ENCODE peak calls at places on chromosomes 4 and X, in eight cellular contexts. J is choroid plexus epithelial cell; N is activated CD8-positive, alpha-beta T cell treated with anti-CD3 and anti-CD28 coated beads for 36 hours; M is ovary; I is AG04449; Q is right atrium auricular region; Y is right lobe of liver; G is endothelial cell. H is an unnamed sample.

GRCh38 chr4:97309111-97309510 is 834.2 kb downstream of the STPG2 start:
- DNase-seq in Q (no peak), M (no peak), N (no peak), I (no peak), G (no peak), J (no peak), Y (no peak), H (no peak)

GRCh38 chr4:184617611-184618196 is 31.5 kb downstream of the CASP3 start:
- DNase-seq in N (no peak), M (no peak), Y (no peak), I (no peak), G (no peak), J (no peak), Q (no peak), H (no peak)

GRCh38 chr4:85573270-85573669 is 98.3 kb downstream of the ARHGAP24 start:
- DNase-seq in M (no peak), G (no peak), Q (no peak), I (no peak), J (no peak), Y (no peak), N (no peak), H (no peak)

GRCh38 chrX:133645251-133645650 is 230.0 kb upstream of the GPC4 start:
- DNase-seq in G (no peak), J (peak), N (no peak), Q (no peak), I (no peak), M (no peak), Y (no peak), H (no peak)

GRCh38 chr4:153205028-153205648 is 895 bp downstream of the TRIM2 start:
- DNase-seq in I (no peak), M (no peak), Q (no peak), J (no peak), Y (no peak), N (peak), G (no peak), H (no peak)

GRCh38 chr4:171644430-171645057 is 168.7 kb upstream of the GALNTL6 start:
- DNase-seq in M (no peak), I (no peak), Q (no peak), G (no peak), J (no peak), Y (no peak), N (no peak), H (no peak)

GRCh38 chrX:105173071-105173470 is 47.4 kb downstream of the TEX13A start:
- DNase-seq in J (no peak), Q (no peak), M (no peak), I (no peak), Y (no peak), N (no peak), G (no peak), H (no peak)

GRCh38 chr4:83751336-83751949 is 215.5 kb downstream of the GPAT3 start:
- DNase-seq in Q (no peak), J (no peak), G (no peak), M (no peak), I (no peak), N (no peak), Y (no peak), H (no peak)

GRCh38 chr4:121199742-121200561 is 35.8 kb upstream of the TNIP3 start:
- DNase-seq in G (no peak), N (peak), J (no peak), Y (no peak), Q (no peak), I (no peak), M (no peak), H (no peak)

GRCh38 chr4:5462254-5462835 is 246.0 kb downstream of the EVC2 start:
- DNase-seq in J (no peak), G (no peak), Q (no peak), N (no peak), M (no peak), Y (peak), I (no peak), H (no peak)

GRCh38 chr4:112509243-112510190 is 6.5 kb downstream of the NEUROG2 start:
- DNase-seq in G (no peak), M (no peak), I (no peak), N (peak), J (no peak), Q (no peak), Y (no peak), H (no peak)

GRCh38 chr4:80237992-80238391 is 28.5 kb upstream of the FGF5 start:
- DNase-seq in M (no peak), J (peak), N (no peak), Y (no peak), I (peak), G (no peak), Q (no peak), H (no peak)

GRCh38 chrX:129788527-129788926 is 8.8 kb downstream of the SASH3 start:
- DNase-seq in N (no peak), G (no peak), J (no peak), M (no peak), I (no peak), Y (no peak), Q (no peak), H (no peak)

GRCh38 chr4:102717448-102718092 is 43.2 kb downstream of the MANBA start:
- DNase-seq in J (peak), M (no peak), Y (no peak), Q (no peak), G (no peak), N (no peak), I (no peak), H (peak)

GRCh38 chr4:110619401-110620247 is 3.3 kb downstream of the PITX2 start:
- DNase-seq in I (no peak), Q (no peak), Y (no peak), N (no peak), G (peak), J (no peak), M (no peak), H (no peak)

GRCh38 chrX:149877636-149878035 is 3.3 kb upstream of the MAGEA8 start:
- DNase-seq in Y (no peak), Q (no peak), I (no peak), G (no peak), J (peak), N (no peak), M (no peak), H (no peak)

GRCh38 chrX:71996138-71996537 is 85.5 kb downstream of the NHSL2 start:
- DNase-seq in J (no peak), Q (no peak), I (no peak), M (no peak), N (no peak), Y (no peak), G (no peak), H (no peak)

GRCh38 chr4:98662619-98663225 is 4.3 kb upstream of the TSPAN5 start:
- DNase-seq in I (no peak), J (no peak), G (no peak), N (peak), Y (no peak), M (no peak), Q (no peak), H (no peak)

GRCh38 chr4:181147421-181147951 is 1095.7 kb upstream of the TENM3 start:
- DNase-seq in Y (no peak), Q (no peak), N (no peak), I (no peak), M (no peak), J (no peak), G (no peak), H (no peak)

GRCh38 chrX:26558719-26559386 is 342.9 kb downstream of the MAGEB5 start:
- DNase-seq in G (no peak), I (no peak), J (no peak), M (no peak), Y (no peak), Q (no peak), N (no peak), H (no peak)

GRCh38 chrX:55342533-55343501 is 78.1 kb upstream of the PAGE3 start:
- DNase-seq in J (peak), Y (no peak), M (no peak), N (peak), G (no peak), Q (no peak), I (no peak), H (no peak)

GRCh38 chrX:9867753-9868152 is 81.5 kb downstream of the SHROOM2 start:
- DNase-seq in G (no peak), Y (no peak), M (no peak), Q (no peak), J (no peak), N (no peak), I (no peak), H (no peak)

GRCh38 chrX:45632506-45632905 is 431.8 kb upstream of the DIPK2B start:
- DNase-seq in N (no peak), G (peak), J (no peak), Y (no peak), M (no peak), Q (no peak), I (no peak), H (no peak)
- TF ChIP-seq CTCF in N (no peak), G (no peak), J (no peak), Y (no peak), M (no peak), Q (no peak), I (no peak), H (no peak)

GRCh38 chr4:2700031-2700430 is 56.1 kb downstream of the TNIP2 start:
- DNase-seq in N (no peak), M (no peak), Y (no peak), G (no peak), I (no peak), Q (no peak), J (no peak), H (no peak)
- TF ChIP-seq CTCF in N (no peak), M (no peak), Y (no peak), G (no peak), I (no peak), Q (no peak), J (no peak), H (no peak)

DNA sequence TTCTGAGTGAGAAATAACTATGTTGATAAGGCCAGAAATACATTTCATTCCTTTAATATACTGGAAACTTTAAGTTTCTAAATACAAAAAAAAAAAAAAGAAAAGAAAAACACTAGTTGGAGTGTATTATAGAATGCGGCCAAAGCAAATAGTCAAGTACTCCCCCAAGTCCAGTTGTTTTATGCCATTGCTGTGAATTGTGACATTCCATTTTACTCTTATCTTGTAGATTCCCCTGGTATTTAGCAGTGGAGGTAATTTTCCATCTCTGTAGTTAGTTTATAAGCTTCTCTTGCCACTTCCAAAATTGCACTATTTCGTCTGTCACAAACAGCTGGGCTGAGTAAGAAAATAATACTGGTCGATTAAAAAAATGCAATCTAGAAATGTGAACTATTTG is 426.0 kb downstream of the PCDH18 start:
- DNase-seq in Y (no peak), J (no peak), N (no peak), I (no peak), Q (no peak), G (no peak), M (no peak), H (no peak)
- TF ChIP-seq CTCF in Y (no peak), J (no peak), N (no peak), I (no peak), Q (no peak), G (no peak), M (no peak), H (no peak)

GRCh38 chr4:173508386-173509002 is 21.5 kb downstream of the HAND2 start:
- DNase-seq in N (no peak), Q (peak), Y (no peak), G (no peak), J (no peak), I (no peak), M (no peak), H (no peak)

GRCh38 chr4:173504181-173504503 is 25.9 kb downstream of the HAND2 start:
- DNase-seq in J (no peak), G (peak), Y (no peak), M (no peak), I (no peak), Q (peak), N (no peak), H (no peak)

GRCh38 chr4:173507471-173508385 is 22.3 kb downstream of the HAND2 start:
- DNase-seq in I (no peak), J (no peak), Q (peak), G (no peak), M (no peak), Y (no peak), N (no peak), H (no peak)

GRCh38 chr4:173506780-173507211 is 23.2 kb downstream of the HAND2 start:
- DNase-seq in I (no peak), G (peak), Y (no peak), Q (peak), N (no peak), J (no peak), M (no peak), H (no peak)

DNA sequence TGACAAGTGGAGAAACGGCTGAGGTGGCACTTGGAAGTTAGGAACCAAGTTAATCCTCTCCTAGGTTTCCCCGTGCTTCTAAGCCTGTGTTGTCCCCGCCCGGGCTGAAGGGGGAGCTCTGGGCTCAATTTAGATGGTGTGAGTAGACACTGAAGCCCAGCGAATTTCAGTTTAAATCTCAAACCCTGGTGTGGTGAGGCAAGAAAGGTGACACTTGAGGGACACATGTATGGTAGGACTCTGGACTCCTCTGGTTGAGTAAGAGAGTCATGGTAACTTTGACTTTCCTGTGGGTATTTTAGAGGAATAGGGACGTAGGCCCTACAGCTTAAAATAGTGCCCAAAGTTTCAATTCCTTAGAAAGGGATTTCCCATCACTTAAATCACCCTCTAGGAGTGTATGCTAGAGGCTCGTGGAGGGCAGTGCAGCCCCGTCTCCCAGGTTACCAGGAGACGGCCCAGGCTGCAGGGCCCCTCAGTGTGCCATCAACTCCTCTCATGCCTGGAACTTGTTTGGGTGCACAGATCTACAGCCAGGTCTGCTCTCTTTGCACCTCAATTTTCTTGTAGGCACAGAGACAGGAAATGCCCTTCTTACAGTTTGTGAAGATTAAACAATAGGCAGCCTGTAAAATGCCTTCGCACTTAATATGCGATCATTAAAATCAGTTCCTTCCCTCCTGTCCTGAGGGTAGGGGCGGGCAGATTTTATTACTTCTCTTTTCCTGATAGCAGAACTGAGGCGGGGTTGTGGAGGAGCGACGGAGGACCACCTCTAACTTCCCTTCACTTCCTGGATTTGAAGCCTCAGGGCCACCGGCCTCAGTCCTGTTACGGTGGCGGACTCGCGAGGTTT is 23.9 kb downstream of the HAND2 start:
- DNase-seq in G (peak), N (peak), Q (peak), J (peak), M (peak), Y (peak), I (no peak), H (no peak)
- TF ChIP-seq CTCF in G (peak), N (peak), Q (peak), J (peak), M (peak), Y (peak), I (peak), H (peak)

GRCh38 chr4:56007154-56007553 is 58.4 kb downstream of the CEP135 start:
- DNase-seq in M (no peak), Y (no peak), I (no peak), Q (no peak), J (peak), N (no peak), G (no peak), H (no peak)
- TF ChIP-seq CTCF in M (no peak), Y (no peak), I (no peak), Q (no peak), J (no peak), N (no peak), G (no peak), H (no peak)

GRCh38 chr4:78171482-78171881 is 114.4 kb downstream of the FRAS1 start:
- DNase-seq in G (no peak), Q (no peak), Y (no peak), J (no peak), N (no peak), I (no peak), M (no peak), H (no peak)
- TF ChIP-seq CTCF in G (no peak), Q (no peak), Y (no peak), J (no peak), N (no peak), I (no peak), M (no peak), H (no peak)

DNA sequence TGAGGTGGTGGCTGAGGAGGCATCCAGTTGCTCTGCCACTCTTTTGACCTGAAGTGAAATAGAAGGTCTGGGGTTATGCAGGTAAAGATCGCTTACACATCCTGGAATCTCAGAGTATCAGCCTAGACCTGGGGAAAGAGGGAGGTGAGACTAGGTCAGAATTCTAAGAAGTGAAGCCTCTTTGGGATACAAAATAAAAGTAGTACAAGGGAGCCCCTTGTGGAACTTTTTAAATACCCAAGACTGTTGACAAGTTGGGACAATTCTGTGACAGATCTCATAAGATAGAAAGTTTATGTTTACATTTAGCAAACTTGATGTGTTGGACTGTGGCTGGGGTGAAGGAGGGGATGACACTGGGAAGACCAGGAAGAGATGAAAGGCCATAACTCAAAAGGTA is 263.2 kb downstream of the SPRY1 start:
- DNase-seq in N (no peak), Q (no peak), J (peak), M (no peak), Y (no peak), I (no peak), G (no peak), H (no peak)
- TF ChIP-seq CTCF in N (no peak), Q (no peak), J (peak), M (no peak), Y (peak), I (no peak), G (no peak), H (peak)

GRCh38 chrX:4322916-4323315 is 609.5 kb upstream of the PRKX start:
- DNase-seq in N (no peak), G (no peak), I (no peak), J (no peak), M (no peak), Q (no peak), Y (no peak), H (no peak)
- TF ChIP-seq CTCF in N (no peak), G (no peak), I (no peak), J (no peak), M (no peak), Q (no peak), Y (no peak), H (no peak)

GRCh38 chrX:115909017-115909416 is 261.5 kb upstream of the AGTR2 start:
- DNase-seq in G (no peak), J (no peak), Y (no peak), Q (no peak), I (no peak), N (no peak), M (no peak), H (no peak)

GRCh38 chrX:115906881-115907280 is 263.7 kb upstream of the AGTR2 start:
- DNase-seq in M (no peak), I (no peak), J (no peak), Y (no peak), N (no peak), Q (no peak), G (no peak), H (no peak)

GRCh38 chrX:115911967-115912366 is 258.6 kb upstream of the AGTR2 start:
- DNase-seq in G (no peak), Y (no peak), J (no peak), Q (no peak), M (no peak), N (no peak), I (no peak), H (no peak)

GRCh38 chrX:115913575-115913974 is 257.0 kb upstream of the AGTR2 start:
- DNase-seq in I (no peak), M (no peak), N (no peak), J (no peak), Q (no peak), Y (no peak), G (no peak), H (no peak)

GRCh38 chrX:115912372-115912897 is 258.1 kb upstream of the AGTR2 start:
- DNase-seq in N (no peak), G (no peak), Y (no peak), Q (no peak), M (no peak), J (peak), I (no peak), H (no peak)
- TF ChIP-seq CTCF in N (no peak), G (peak), Y (peak), Q (no peak), M (no peak), J (peak), I (no peak), H (no peak)

DNA sequence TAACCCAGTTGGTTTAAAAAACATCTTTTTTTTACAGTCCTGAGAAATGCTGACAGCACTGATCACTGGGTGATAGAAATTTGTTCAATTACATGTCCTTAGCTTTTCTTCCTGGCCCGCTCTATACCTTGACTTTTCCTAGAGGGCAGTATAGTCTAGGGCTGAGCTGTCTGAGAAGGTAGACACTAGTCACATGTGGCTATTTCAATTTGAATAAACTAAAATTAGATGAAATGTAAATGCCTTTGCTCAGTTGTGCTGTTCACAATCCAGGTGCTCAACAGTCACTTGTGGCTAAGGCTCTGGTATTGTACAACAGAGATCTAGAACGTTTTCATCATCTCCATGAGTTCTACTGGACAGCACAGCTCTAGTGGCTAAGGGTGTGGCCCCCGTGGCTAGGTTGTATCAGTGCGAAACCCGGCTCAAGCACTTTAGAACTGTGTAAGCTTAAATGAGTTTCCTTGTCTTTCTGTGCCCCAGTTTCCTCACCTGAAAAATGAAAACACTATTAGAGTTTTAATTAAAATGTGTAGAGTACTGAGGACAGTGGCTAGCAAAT is 111.6 kb upstream of the WDR17 start:
- DNase-seq in Q (no peak), G (no peak), I (no peak), Y (no peak), N (no peak), M (no peak), J (peak), H (no peak)
- TF ChIP-seq CTCF in Q (no peak), G (no peak), I (no peak), Y (no peak), N (no peak), M (no peak), J (peak), H (no peak)

H was measured in lower lobe of right lung.